ENCODE peak calls at places on chromosomes 7 and 10, in seven cellular contexts. E is epithelial cell of prostate, L is ureter, J is non-pigmented ciliary epithelial cell, D is GM10248, S is KBM-7, Y is HTR-8/SVneo. N is an unnamed sample.

GRCh38 chr10:95758351-95759025 is 2.5 kb downstream of the ENTPD1 start:
- DNase-seq in E (no peak), L (no peak), J (no peak), D (peak; percentile 60), S (no peak), Y (no peak), N (no peak)

GRCh38 chr10:116240551-116240950 is 32.5 kb downstream of the GFRA1 start:
- DNase-seq in E (no peak), L (no peak), J (no peak), D (no peak), S (no peak), Y (no peak), N (no peak)

GRCh38 chr7:131486346-131486745 is 70.1 kb downstream of the PODXL start:
- DNase-seq in E (no peak), L (no peak), J (no peak), D (no peak), S (no peak), Y (no peak), N (no peak)

GRCh38 chr10:59131673-59132072 is 44.8 kb upstream of the PHYHIPL start:
- DNase-seq in E (no peak), L (no peak), J (no peak), D (no peak), S (no peak), Y (no peak), N (no peak)

GRCh38 chr10:115093286-115093775 is at the start of gene ATRNL1:
- DNase-seq in E (no peak), L (no peak), J (no peak), D (peak; percentile 47), S (peak; percentile 16), Y (peak; percentile 8), N (no peak)

GRCh38 chr7:35825984-35826383 is 25.1 kb downstream of the SEPTIN7 start:
- DNase-seq in E (no peak), L (no peak), J (no peak), D (no peak), S (no peak), Y (no peak), N (no peak)

GRCh38 chr7:123494193-123494796 is 40.1 kb downstream of the IQUB start:
- DNase-seq in E (no peak), L (no peak), J (peak; percentile 3), D (peak; percentile 26), S (peak; percentile 48), Y (peak; percentile 7), N (peak; percentile 14)

GRCh38 chr10:110746254-110746826 is 102.2 kb downstream of the RBM20 start:
- DNase-seq in E (peak; percentile 53), L (peak; percentile 66), J (peak; percentile 36), D (peak; percentile 45), S (peak; percentile 73), Y (peak; percentile 53), N (peak; percentile 35)

GRCh38 chr10:49178489-49179471 is 9.4 kb downstream of the TMEM273 start:
- DNase-seq in E (no peak), L (no peak), J (no peak), D (no peak), S (no peak), Y (no peak), N (no peak)

GRCh38 chr7:149822353-149822943 is 15.7 kb upstream of the ZNF862 start:
- DNase-seq in E (no peak), L (no peak), J (no peak), D (no peak), S (no peak), Y (no peak), N (no peak)

GRCh38 chr10:103558916-103559315 is 65.4 kb downstream of the NEURL1 start:
- DNase-seq in E (no peak), L (no peak), J (no peak), D (no peak), S (peak; percentile 50), Y (no peak), N (no peak)

GRCh38 chr7:1054438-1055083 is 10.2 kb downstream of the GPR146 start:
- DNase-seq in E (no peak), L (no peak), J (no peak), D (no peak), S (no peak), Y (no peak), N (no peak)

GRCh38 chr7:47812460-47813136 is 135.7 kb downstream of the PKD1L1 start:
- DNase-seq in E (no peak), L (no peak), J (no peak), D (no peak), S (no peak), Y (no peak), N (no peak)

GRCh38 chr10:30751678-30752331 is 122.3 kb upstream of the LYZL2 start:
- DNase-seq in E (no peak), L (peak; percentile 71), J (peak; percentile 37), D (peak; percentile 61), S (no peak), Y (peak; percentile 52), N (peak; percentile 32)

GRCh38 chr10:64682043-64682442 is 1160.8 kb downstream of the REEP3 start:
- DNase-seq in E (no peak), L (no peak), J (no peak), D (no peak), S (no peak), Y (no peak), N (no peak)

GRCh38 chr10:71998119-71998839 is 34.1 kb downstream of the CHST3 start:
- DNase-seq in E (no peak), L (no peak), J (no peak), D (no peak), S (no peak), Y (no peak), N (no peak)

GRCh38 chr10:1048349-1048731 is 579 bp downstream of the IDI1 start:
- DNase-seq in E (no peak), L (no peak), J (no peak), D (no peak), S (no peak), Y (no peak), N (peak; percentile 59)

GRCh38 chr7:130595986-130596385 is 72.6 kb downstream of the COPG2 start:
- DNase-seq in E (no peak), L (no peak), J (no peak), D (no peak), S (no peak), Y (no peak), N (no peak)

GRCh38 chr10:78925800-78926319 is 142.9 kb upstream of the ZMIZ1 start:
- DNase-seq in E (peak; percentile 90), L (no peak), J (peak; percentile 96), D (no peak), S (peak; percentile 11), Y (peak; percentile 72), N (no peak)

GRCh38 chr10:62306663-62307062 is 38.0 kb upstream of the RTKN2 start:
- DNase-seq in E (no peak), L (no peak), J (no peak), D (no peak), S (no peak), Y (no peak), N (peak; percentile 2)

GRCh38 chr10:124688889-124689670 is 55.1 kb downstream of the FAM53B start:
- DNase-seq in E (no peak), L (no peak), J (no peak), D (peak; percentile 81), S (no peak), Y (no peak), N (peak; percentile 35)

GRCh38 chr10:7483848-7484247 is 73.0 kb upstream of the SFMBT2 start:
- DNase-seq in E (no peak), L (no peak), J (no peak), D (no peak), S (no peak), Y (no peak), N (no peak)

GRCh38 chr10:113458461-113458860 is 94.4 kb upstream of the HABP2 start:
- DNase-seq in E (no peak), L (no peak), J (no peak), D (no peak), S (no peak), Y (no peak), N (no peak)

GRCh38 chr7:118184392-118184899 is 482 bp downstream of the LSM8 start:
- DNase-seq in E (no peak), L (no peak), J (no peak), D (peak; percentile 6), S (no peak), Y (no peak), N (no peak)

GRCh38 chr7:158388072-158388471 is 199.6 kb downstream of the PTPRN2 start:
- DNase-seq in E (no peak), L (no peak), J (no peak), D (no peak), S (no peak), Y (no peak), N (no peak)

GRCh38 chr10:79148452-79149344 is 79.9 kb downstream of the ZMIZ1 start:
- DNase-seq in E (peak; percentile 14), L (peak; percentile 85), J (no peak), D (no peak), S (no peak), Y (no peak), N (no peak)

GRCh38 chr7:28406192-28406591 is 6.1 kb upstream of the CREB5 start:
- DNase-seq in E (no peak), L (no peak), J (no peak), D (no peak), S (no peak), Y (no peak), N (no peak)

GRCh38 chr7:151711906-151712771 is 164.8 kb downstream of the PRKAG2 start:
- DNase-seq in E (no peak), L (no peak), J (no peak), D (no peak), S (no peak), Y (no peak), N (no peak)

GRCh38 chr7:91343420-91343819 is 79.2 kb downstream of the FZD1 start:
- DNase-seq in E (no peak), L (no peak), J (no peak), D (no peak), S (no peak), Y (no peak), N (no peak)